ENCODE peak calls at places on chromosomes 16 and 17, in six cellular contexts. U is dorsolateral prefrontal cortex, X is transverse colon, E is body of pancreas, F is H1, K is thyroid gland. O is an unnamed sample.

GRCh38 chr17:44999433-44999832 is 31.3 kb upstream of the C1QL1 start:
- DNase-seq in X (no peak), U (no peak), F (no peak), K (no peak), E (no peak), O (no peak)

GRCh38 chr16:71383054-71383773 is 24.7 kb downstream of the CALB2 start:
- DNase-seq in U (no peak), F (no peak), X (no peak), E (no peak), K (no peak), O (peak)

GRCh38 chr16:27344707-27345106 is 30.9 kb downstream of the IL4R start:
- DNase-seq in K (no peak), E (no peak), U (no peak), F (no peak), X (no peak), O (no peak)

GRCh38 chr16:70430667-70431536 is 8.0 kb downstream of the ST3GAL2 start:
- DNase-seq in K (peak), E (peak), U (no peak), X (peak), F (no peak), O (peak)

GRCh38 chr17:40363480-40363838 is 1.1 kb downstream of the GJD3 start:
- DNase-seq in X (peak), U (no peak), K (peak), F (peak), E (no peak), O (no peak)

GRCh38 chr17:78368348-78368747 is 8.5 kb upstream of the SOCS3 start:
- DNase-seq in U (no peak), K (peak), X (no peak), F (no peak), E (no peak), O (no peak)

GRCh38 chr16:30758988-30759461 is 2.8 kb downstream of the CFAP119 start:
- DNase-seq in X (no peak), U (peak), K (no peak), E (peak), F (no peak), O (no peak)

GRCh38 chr17:28684963-28685362 is 23.0 kb downstream of the SUPT6H start:
- DNase-seq in K (peak), X (peak), E (peak), U (peak), F (no peak), O (no peak)

GRCh38 chr16:68009157-68009735 is 6.5 kb downstream of the DPEP2NB start:
- DNase-seq in K (no peak), U (no peak), F (no peak), E (no peak), X (no peak), O (no peak)

GRCh38 chr17:1640329-1641064 is 5.0 kb downstream of the SCARF1 start:
- DNase-seq in X (no peak), K (peak), F (no peak), U (no peak), E (no peak), O (no peak)

GRCh38 chr17:7191571-7192270 is 12.6 kb upstream of the ASGR1 start:
- DNase-seq in K (peak), U (no peak), X (no peak), E (peak), F (peak), O (no peak)

GRCh38 chr16:86243571-86244154 is 266.7 kb upstream of the FOXF1 start:
- DNase-seq in K (no peak), X (no peak), E (no peak), U (no peak), F (peak), O (no peak)

GRCh38 chr16:31074814-31075183 is 577 bp downstream of the ZNF646 start:
- DNase-seq in U (no peak), F (no peak), X (no peak), K (no peak), E (no peak), O (no peak)

GRCh38 chr17:10777131-10777805 is 26.6 kb downstream of the TMEM238L start:
- DNase-seq in K (no peak), E (no peak), X (peak), F (no peak), U (no peak), O (no peak)

GRCh38 chr17:48577330-48577945 is 712 bp downstream of the HOXB4 start:
- DNase-seq in U (no peak), K (no peak), F (no peak), E (no peak), X (no peak), O (no peak)

GRCh38 chr16:22284637-22285515 is 12.3 kb upstream of the POLR3E start:
- DNase-seq in K (no peak), E (no peak), F (no peak), U (no peak), X (no peak), O (no peak)

GRCh38 chr17:57293077-57293476 is 36.8 kb downstream of the MSI2 start:
- DNase-seq in X (no peak), F (no peak), K (no peak), E (peak), U (no peak), O (peak)

GRCh38 chr17:416293-417206 is 63.9 kb upstream of the RPH3AL start:
- DNase-seq in X (peak), U (no peak), E (no peak), K (peak), F (no peak), O (no peak)

GRCh38 chr17:1673041-1673790 is 11.5 kb downstream of the PRPF8 start:
- DNase-seq in U (no peak), X (peak), K (no peak), F (no peak), E (no peak), O (no peak)

DNA sequence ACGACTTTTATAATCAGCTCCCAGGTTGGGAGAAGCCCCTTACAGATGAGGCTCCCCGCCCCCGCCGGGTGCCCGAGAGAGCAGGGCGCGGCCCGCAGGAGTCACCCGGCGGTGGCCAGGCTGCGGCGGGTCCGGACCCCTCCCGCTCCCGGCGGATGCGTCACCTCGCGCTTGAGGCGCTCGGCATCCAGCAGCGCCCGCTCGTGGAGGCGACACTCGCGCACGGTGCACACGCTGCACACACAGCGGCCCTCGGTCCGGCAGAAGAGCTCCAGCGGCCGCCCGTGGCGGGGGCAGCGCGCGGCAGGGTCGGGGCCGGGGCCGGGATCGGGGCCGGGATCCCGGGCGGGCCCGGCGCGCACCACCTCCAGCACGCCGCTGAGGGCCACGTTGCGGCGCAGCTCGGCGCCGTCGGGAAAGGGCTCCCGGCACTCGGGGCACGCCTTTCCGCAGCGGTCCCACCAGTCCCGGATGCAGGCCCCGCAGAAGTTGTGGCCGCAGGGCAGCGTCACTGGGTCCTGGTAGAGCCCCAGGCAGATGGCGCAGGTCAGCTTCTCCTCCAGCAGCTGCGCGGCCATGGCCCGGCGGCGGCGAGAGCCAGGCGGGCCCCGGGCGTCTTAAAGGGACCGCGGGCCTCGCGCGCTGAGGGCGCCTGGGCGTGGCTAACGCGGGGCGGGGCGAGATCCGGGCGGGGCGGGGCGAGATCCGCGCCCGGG is at the start of gene TRIM65:
- DNase-seq in K (peak), X (peak), E (peak), F (peak), U (peak), O (peak)
- TF ChIP-seq CTCF in K (peak), X (no peak), E (no peak), F (no peak), U (peak), O (no peak)

DNA sequence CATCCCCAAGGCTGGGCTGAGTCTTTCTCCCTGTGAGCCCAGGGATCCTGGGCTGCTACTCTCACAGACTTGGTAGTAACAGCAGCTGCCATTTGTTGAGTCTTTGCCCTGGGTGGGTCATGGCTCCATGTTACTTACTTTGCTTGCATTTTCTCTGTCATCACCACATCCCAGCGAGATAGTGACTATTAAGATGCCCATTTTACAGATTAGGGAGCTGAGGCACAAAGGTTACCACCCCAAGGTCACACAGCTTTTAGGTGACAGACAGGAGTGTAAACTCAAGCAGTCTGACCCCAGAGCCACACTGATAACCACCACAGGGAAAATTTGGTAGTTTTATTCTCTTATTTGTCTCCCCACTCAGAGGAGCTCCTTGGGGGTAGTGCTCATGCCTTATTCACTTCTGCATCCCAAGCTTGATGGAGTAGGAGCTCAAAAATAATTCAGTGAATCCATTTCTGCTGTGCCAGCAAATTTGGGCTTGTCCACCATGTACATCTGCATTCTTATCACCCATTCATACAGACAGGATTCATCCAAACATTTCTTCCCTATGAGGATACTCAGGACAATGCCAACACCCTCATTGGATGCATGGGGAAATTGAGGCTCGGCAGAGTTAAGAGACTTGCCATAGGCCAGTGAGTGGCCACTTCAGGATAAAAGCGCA is 263.2 kb downstream of the CBLN1 start:
- DNase-seq in X (no peak), U (no peak), F (peak), E (no peak), K (no peak), O (no peak)
- H3K4me3 ChIP-seq in X (no peak), U (no peak), F (no peak), E (no peak), K (no peak), O (no peak)

DNA sequence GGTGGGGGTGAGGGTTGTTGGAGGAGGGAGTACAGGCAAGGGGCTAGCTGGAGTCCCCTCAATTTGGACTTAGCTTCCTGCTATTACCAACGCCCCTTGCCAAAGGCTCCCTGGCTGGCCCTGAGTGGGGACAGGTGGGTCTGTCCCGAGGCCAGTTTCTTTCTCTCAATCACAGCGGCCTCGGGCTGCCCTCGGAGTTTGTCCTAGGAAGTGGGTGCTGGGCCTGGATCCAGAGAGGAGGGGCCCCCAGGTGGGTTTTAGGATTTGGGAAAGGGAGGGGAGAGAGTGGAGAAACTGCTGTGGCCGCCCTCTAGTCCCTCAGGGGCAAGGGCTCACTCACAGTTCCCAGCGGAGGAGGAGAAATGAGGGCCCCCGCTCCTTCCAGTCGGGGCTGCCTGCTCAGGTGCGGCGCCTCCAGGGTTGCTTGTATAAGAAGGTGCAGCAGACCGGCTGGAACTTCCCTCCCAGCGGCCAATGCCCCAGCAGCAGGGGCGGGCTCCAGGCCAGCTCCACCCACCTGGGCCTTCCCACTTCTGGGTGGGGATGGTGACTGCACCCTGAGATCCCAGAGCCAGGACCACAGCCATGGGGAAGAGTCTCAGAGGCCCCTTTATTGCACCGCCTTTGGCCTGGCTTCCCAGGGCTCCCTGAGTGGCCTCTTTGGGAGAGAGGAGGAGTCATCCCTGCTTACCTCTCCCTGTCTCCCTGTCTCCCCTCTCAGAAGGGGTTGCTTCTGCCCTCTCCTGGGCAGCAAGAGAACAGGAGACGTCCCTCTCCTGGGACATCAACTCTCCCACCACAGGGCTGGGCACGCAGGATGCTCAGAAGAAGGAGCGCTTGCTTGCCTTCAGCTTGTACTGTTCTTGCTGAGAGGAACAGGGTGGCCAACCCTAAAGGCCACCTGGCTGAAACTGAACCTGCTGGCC is 112.0 kb upstream of the SMURF2 start:
- DNase-seq in X (peak), E (peak), K (peak), F (peak), U (no peak), O (peak)
- TF ChIP-seq CTCF in X (no peak), E (peak), K (peak), F (peak), U (no peak), O (peak)

GRCh38 chr17:76049239-76049638 is 22.1 kb upstream of the EVPL start:
- DNase-seq in F (no peak), E (no peak), K (no peak), X (no peak), U (no peak), O (no peak)
- H3K4me3 ChIP-seq in F (no peak), E (no peak), K (no peak), X (no peak), U (no peak), O (no peak)

GRCh38 chr17:74919440-74920305 is 3.4 kb downstream of the USH1G start:
- DNase-seq in U (no peak), F (peak), X (no peak), K (no peak), E (peak), O (peak)
- TF ChIP-seq CTCF in U (no peak), F (peak), X (no peak), K (no peak), E (no peak), O (peak)